ENCODE peak calls at places on chromosome 22, in eight cellular contexts. K is AG09309, J is brain microvascular endothelial cell, U is GM20000, X is DMS53, Q is midbrain, P is right lobe of liver, B is glutamatergic neuron. O is an unnamed sample.

GRCh38 chr22:41197046-41197807 is 7.9 kb upstream of the L3MBTL2 start:
- DNase-seq in K (no peak), J (peak; percentile 28), U (peak; percentile 93), X (peak; percentile 87), Q (peak; percentile 85), P (peak; percentile 90), B (peak; percentile 86), O (peak; percentile 93)

GRCh38 chr22:47608421-47608820 is 846.0 kb downstream of the TBC1D22A start:
- DNase-seq in K (no peak), J (no peak), U (no peak), X (no peak), Q (no peak), P (no peak), B (no peak), O (no peak)

GRCh38 chr22:26172389-26172990 is 3.2 kb downstream of the SEZ6L start:
- DNase-seq in K (no peak), J (peak; percentile 20), U (peak; percentile 75), X (peak; percentile 46), Q (peak; percentile 3), P (peak; percentile 35), B (peak; percentile 79), O (peak; percentile 54)

GRCh38 chr22:22060200-22061084 is 77.9 kb upstream of the TOP3B start:
- DNase-seq in K (no peak), J (peak; percentile 21), U (peak; percentile 79), X (peak; percentile 55), Q (peak; percentile 53), P (peak; percentile 79), B (peak; percentile 88), O (peak; percentile 90)

GRCh38 chr22:22848364-22848866 is 39.2 kb upstream of the IGLL5 start:
- DNase-seq in K (no peak), J (peak; percentile 22), U (peak; percentile 42), X (peak; percentile 73), Q (peak; percentile 38), P (peak; percentile 68), B (peak; percentile 71), O (peak; percentile 49)

GRCh38 chr22:20429254-20430100 is 8.1 kb downstream of the SCARF2 start:
- DNase-seq in K (no peak), J (no peak), U (peak; percentile 96), X (peak; percentile 60), Q (no peak), P (peak; percentile 70), B (peak; percentile 73), O (peak; percentile 93)

GRCh38 chr22:49178246-49179005 is 649.2 kb downstream of the BRD1 start:
- DNase-seq in K (no peak), J (no peak), U (no peak), X (no peak), Q (no peak), P (no peak), B (no peak), O (no peak)

GRCh38 chr22:19853058-19853878 is 1.4 kb downstream of the GNB1L start:
- DNase-seq in K (no peak), J (no peak), U (no peak), X (no peak), Q (no peak), P (peak; percentile 24), B (peak; percentile 15), O (no peak)

GRCh38 chr22:38172489-38173155 is 9.0 kb downstream of the PLA2G6 start:
- DNase-seq in K (no peak), J (peak; percentile 29), U (no peak), X (peak; percentile 59), Q (peak; percentile 47), P (peak; percentile 79), B (no peak), O (no peak)

GRCh38 chr22:44685384-44686056 is 16.5 kb upstream of the PRR5 start:
- DNase-seq in K (no peak), J (peak; percentile 52), U (peak; percentile 76), X (peak; percentile 56), Q (no peak), P (no peak), B (no peak), O (peak; percentile 75)

GRCh38 chr22:29032014-29032475 is 29.6 kb downstream of the C22orf31 start:
- DNase-seq in K (no peak), J (no peak), U (no peak), X (peak; percentile 38), Q (no peak), P (no peak), B (no peak), O (no peak)

GRCh38 chr22:45493286-45493771 is 9.4 kb upstream of the FBLN1 start:
- DNase-seq in K (no peak), J (no peak), U (no peak), X (no peak), Q (no peak), P (no peak), B (no peak), O (no peak)

O was measured in GM13976.